ENCODE peak calls at places on chromosome 22, in four cellular contexts. Q is GM23248, J is aorta, N is coronary artery. E is an unnamed sample.

GRCh38 chr22:33328789-33329296 is 270.7 kb upstream of the SYN3 start:
- DNase-seq in Q (peak; percentile 57), J (no peak), N (no peak), E (peak; percentile 95)

GRCh38 chr22:48517039-48518030 is 1310.3 kb downstream of the BRD1 start:
- DNase-seq in Q (peak; percentile 23), J (no peak), N (no peak), E (no peak)

GRCh38 chr22:42844756-42845155 is 12.3 kb downstream of the ARFGAP3 start:
- DNase-seq in Q (peak; percentile 64), J (no peak), N (no peak), E (no peak)

GRCh38 chr22:47990486-47990885 is 1228.0 kb downstream of the TBC1D22A start:
- DNase-seq in Q (no peak), J (no peak), N (no peak), E (no peak)

GRCh38 chr22:25062378-25063095 is 110.0 kb downstream of the KIAA1671 start:
- DNase-seq in Q (no peak), J (peak; percentile 77), N (no peak), E (no peak)

GRCh38 chr22:49344196-49344595 is 483.5 kb downstream of the BRD1 start:
- DNase-seq in Q (no peak), J (no peak), N (peak; percentile 3), E (no peak)

GRCh38 chr22:25176175-25176574 is 23.5 kb upstream of the CRYBB3 start:
- DNase-seq in Q (no peak), J (no peak), N (no peak), E (peak; percentile 87)

GRCh38 chr22:32708835-32709234 is 92.7 kb upstream of the TIMP3 start:
- DNase-seq in Q (peak; percentile 90), J (no peak), N (no peak), E (no peak)

GRCh38 chr22:42662114-42663021 is 13.2 kb upstream of the CYB5R3 start:
- DNase-seq in Q (peak; percentile 86), J (peak; percentile 97), N (peak; percentile 87), E (peak; percentile 61)

GRCh38 chr22:28817919-28818859 is 17.8 kb upstream of the XBP1 start:
- DNase-seq in Q (no peak), J (no peak), N (no peak), E (no peak)

GRCh38 chr22:42536166-42536565 is 16.6 kb upstream of the RRP7A start:
- DNase-seq in Q (no peak), J (no peak), N (no peak), E (no peak)

GRCh38 chr22:32543020-32543357 is 68.4 kb downstream of the FBXO7 start:
- DNase-seq in Q (no peak), J (peak; percentile 52), N (no peak), E (no peak)

GRCh38 chr22:47369020-47369419 is 606.6 kb downstream of the TBC1D22A start:
- DNase-seq in Q (no peak), J (no peak), N (no peak), E (no peak)

GRCh38 chr22:30889268-30889995 is 79.1 kb downstream of the MORC2 start:
- DNase-seq in Q (no peak), J (peak; percentile 59), N (peak; percentile 55), E (no peak)

GRCh38 chr22:47174671-47175111 is 412.2 kb downstream of the TBC1D22A start:
- DNase-seq in Q (no peak), J (peak; percentile 64), N (peak; percentile 68), E (no peak)

GRCh38 chr22:35457729-35458546 is 58.0 kb downstream of the MCM5 start:
- DNase-seq in Q (peak; percentile 58), J (no peak), N (no peak), E (no peak)

GRCh38 chr22:19080853-19081252 is 41.4 kb downstream of the DGCR2 start:
- DNase-seq in Q (no peak), J (no peak), N (no peak), E (no peak)

GRCh38 chr22:47042116-47042825 is 279.8 kb downstream of the TBC1D22A start:
- DNase-seq in Q (no peak), J (peak; percentile 40), N (no peak), E (no peak)

GRCh38 chr22:48737461-48738203 is 1090.0 kb downstream of the BRD1 start:
- DNase-seq in Q (no peak), J (peak; percentile 63), N (no peak), E (no peak)

GRCh38 chr22:47724751-47725150 is 962.3 kb downstream of the TBC1D22A start:
- DNase-seq in Q (no peak), J (no peak), N (no peak), E (no peak)

GRCh38 chr22:29157759-29158535 is 47.7 kb upstream of the EMID1 start:
- DNase-seq in Q (no peak), J (no peak), N (peak; percentile 29), E (no peak)

GRCh38 chr22:41976070-41976901 is 7.0 kb downstream of the SEPTIN3 start:
- DNase-seq in Q (peak; percentile 42), J (no peak), N (no peak), E (no peak)

GRCh38 chr22:31229402-31230140 is 17.5 kb downstream of the LIMK2 start:
- DNase-seq in Q (peak; percentile 51), J (no peak), N (no peak), E (no peak)

GRCh38 chr22:24186892-24187670 is 5.8 kb downstream of the SUSD2 start:
- DNase-seq in Q (no peak), J (no peak), N (no peak), E (no peak)

GRCh38 chr22:48692734-48693376 is 1134.8 kb downstream of the BRD1 start:
- DNase-seq in Q (no peak), J (no peak), N (no peak), E (no peak)

GRCh38 chr22:38176170-38176741 is 5.4 kb downstream of the PLA2G6 start:
- DNase-seq in Q (peak; percentile 30), J (peak; percentile 80), N (peak; percentile 72), E (no peak)

GRCh38 chr22:32127904-32128303 is 31.2 kb downstream of the C22orf42 start:
- DNase-seq in Q (no peak), J (no peak), N (peak; percentile 41), E (no peak)

GRCh38 chr22:34437140-34437539 is 516.9 kb upstream of the LARGE1 start:
- DNase-seq in Q (no peak), J (no peak), N (no peak), E (no peak)

GRCh38 chr22:29715240-29715639 is 4.6 kb upstream of the CABP7 start:
- DNase-seq in Q (no peak), J (no peak), N (no peak), E (no peak)

GRCh38 chr22:32204211-32204855 is 540 bp downstream of the RFPL2 start:
- DNase-seq in Q (no peak), J (no peak), N (no peak), E (no peak)

GRCh38 chr22:30705710-30706651 is 11.3 kb downstream of the OSBP2 start:
- DNase-seq in Q (peak; percentile 94), J (no peak), N (no peak), E (no peak)

GRCh38 chr22:48722661-48723060 is 1105.0 kb downstream of the BRD1 start:
- DNase-seq in Q (no peak), J (peak; percentile 43), N (no peak), E (no peak)

GRCh38 chr22:32307617-32308016 is 50.0 kb upstream of the RFPL3 start:
- DNase-seq in Q (no peak), J (no peak), N (no peak), E (no peak)

GRCh38 chr22:24976442-24977218 is 24.1 kb downstream of the KIAA1671 start:
- DNase-seq in Q (no peak), J (no peak), N (no peak), E (no peak)

DNA sequence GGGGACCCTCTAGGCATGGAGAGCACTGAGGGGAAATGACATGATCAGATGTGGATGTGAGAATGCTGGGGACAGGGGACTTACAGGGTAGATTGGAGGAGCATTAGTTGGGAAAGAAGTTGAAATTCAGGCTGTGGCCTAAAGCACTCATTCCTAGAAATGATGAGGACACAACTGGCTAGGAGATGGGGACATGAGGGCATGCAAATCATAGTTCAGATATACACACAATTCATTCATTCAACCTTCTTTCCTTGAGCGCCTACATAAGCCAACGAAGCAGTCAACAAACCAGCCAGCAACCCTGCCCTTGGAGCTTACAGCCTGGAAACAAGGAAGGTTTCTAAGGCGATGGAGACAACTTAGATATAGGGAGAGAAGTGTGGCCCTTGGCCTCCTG is 14.2 kb downstream of the CSF2RB start:
- DNase-seq in Q (no peak), J (no peak), N (no peak), E (no peak)
- H3K27ac ChIP-seq in Q (no peak overlapping the region), J (no peak overlapping the region), N (no peak overlapping the region), E (no peak overlapping the region)

DNA sequence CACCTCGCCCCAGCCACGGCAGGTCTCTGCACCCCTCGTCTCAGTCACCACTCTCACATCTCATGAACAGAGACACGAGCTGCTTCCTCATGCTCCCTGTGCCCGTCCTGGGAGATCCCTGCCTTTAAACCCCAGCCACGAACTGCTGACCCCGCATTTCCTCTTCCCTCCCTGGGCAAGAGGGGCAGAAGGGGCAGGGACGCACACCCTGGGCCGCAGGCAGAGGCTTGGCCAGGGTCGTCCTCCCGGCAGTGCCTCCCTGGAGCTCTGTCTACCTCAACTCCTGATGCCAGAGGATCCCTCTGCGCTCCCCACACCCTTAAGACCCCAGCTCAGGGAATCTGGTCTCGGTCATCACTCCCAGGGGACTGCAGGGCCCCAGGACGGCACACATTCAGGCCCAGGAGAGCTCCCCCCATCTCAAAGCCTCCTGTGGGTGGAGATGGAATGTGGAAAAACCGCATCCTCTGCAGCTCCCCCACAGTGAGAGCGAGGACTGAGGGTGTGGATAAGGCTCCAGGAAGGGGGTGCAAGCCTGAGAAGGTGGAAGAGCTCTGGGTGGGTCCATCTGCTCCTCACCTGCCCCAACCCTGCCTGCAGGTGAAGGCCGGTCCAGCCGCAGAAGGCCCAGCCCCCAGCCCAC is 1.2 kb downstream of the BID start:
- DNase-seq in Q (peak; percentile 52), J (no peak), N (no peak), E (peak; percentile 29)
- H3K27ac ChIP-seq in Q (no peak overlapping the region), J (no peak overlapping the region), N (no peak overlapping the region), E (no peak overlapping the region)

GRCh38 chr22:23119492-23120414 is 22.0 kb downstream of the RSPH14 start:
- DNase-seq in Q (no peak), J (no peak), N (no peak), E (no peak)
- H3K27ac ChIP-seq in Q (no peak overlapping the region), J (no peak overlapping the region), N (no peak overlapping the region), E (no peak overlapping the region)

DNA sequence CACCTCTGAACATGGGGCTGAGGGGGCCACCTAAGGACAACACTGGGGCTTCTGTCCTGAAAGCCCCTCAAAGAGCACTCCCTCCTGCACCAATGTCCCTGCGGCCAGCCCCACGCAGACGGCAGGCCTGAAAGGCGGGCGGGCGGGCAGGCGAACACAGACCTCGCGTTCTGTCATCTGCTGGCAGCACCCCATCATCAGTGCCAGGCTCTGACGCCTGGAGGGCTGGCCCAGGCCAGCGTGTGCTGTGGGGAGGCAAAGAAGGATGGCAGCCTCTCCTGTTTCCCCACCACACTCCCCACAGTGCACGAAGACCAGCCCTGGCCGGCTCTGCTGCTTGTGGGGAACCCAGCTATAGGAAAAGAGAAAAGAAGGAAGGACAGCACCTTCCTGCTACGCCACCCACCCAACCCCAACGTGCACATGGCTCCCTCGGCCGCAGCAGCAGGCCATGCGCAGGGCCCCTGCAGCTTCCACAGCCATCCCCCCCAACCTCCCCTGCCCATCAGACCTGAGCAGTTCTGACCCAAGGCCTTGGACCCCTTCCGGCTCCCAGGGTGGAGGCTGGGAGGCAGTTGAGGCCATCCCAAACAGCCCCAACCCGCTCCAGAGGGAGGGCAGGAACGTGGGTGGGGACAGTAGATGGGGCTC is 3.5 kb downstream of the SBF1 start:
- DNase-seq in Q (no peak), J (no peak), N (no peak), E (no peak)
- H3K27ac ChIP-seq in Q (no peak overlapping the region), J (no peak overlapping the region), N (no peak overlapping the region), E (no peak overlapping the region)

E was measured in foreskin keratinocyte.